ENCODE peak calls at places on chromosomes 13 and 19, in six cellular contexts. B, Z, O, D, J and N are unnamed samples. For H3K4me1, the result is how much of the 10 kb centered on the place peaks cover.

GRCh38 chr13:99895428-99895998 is 76.1 kb downstream of the ZIC5 start:
- DNase-seq in B (no peak), Z (no peak), O (no peak), D (no peak), J (no peak), N (no peak)

GRCh38 chr19:15264933-15265206 is 32.6 kb upstream of the EPHX3 start:
- DNase-seq in B (no peak), Z (no peak), O (no peak), D (no peak), J (no peak), N (no peak)

GRCh38 chr19:15187026-15188007 is 13.5 kb downstream of the NOTCH3 start:
- DNase-seq in B (no peak), Z (no peak), O (no peak), D (no peak), J (no peak), N (no peak)

GRCh38 chr13:106533940-106534843 is 1.3 kb downstream of the EFNB2 start:
- DNase-seq in B (peak), Z (peak), O (no peak), D (no peak), J (no peak), N (no peak)

GRCh38 chr19:44891016-44891882 is at the start of gene TOMM40:
- DNase-seq in B (peak), Z (peak), O (peak), D (no peak), J (no peak), N (peak)

GRCh38 chr13:30341815-30342570 is 34.6 kb upstream of the KATNAL1 start:
- DNase-seq in B (peak), Z (peak), O (no peak), D (peak), J (no peak), N (no peak)

GRCh38 chr13:75566658-75567057 is 17.1 kb downstream of the UCHL3 start:
- DNase-seq in B (no peak), Z (no peak), O (no peak), D (no peak), J (no peak), N (no peak)

GRCh38 chr19:29380581-29380980 is 145.2 kb upstream of the VSTM2B start:
- DNase-seq in B (peak), Z (no peak), O (no peak), D (no peak), J (no peak), N (no peak)

GRCh38 chr13:68609671-68610070 is 1379.5 kb upstream of the PCDH9 start:
- DNase-seq in B (no peak), Z (no peak), O (no peak), D (no peak), J (no peak), N (no peak)

GRCh38 chr13:103873725-103874124 is 807.5 kb upstream of the SLC10A2 start:
- DNase-seq in B (no peak), Z (no peak), O (no peak), D (no peak), J (no peak), N (no peak)

GRCh38 chr13:102682727-102683126 is 12.1 kb downstream of the METTL21C start:
- DNase-seq in B (no peak), Z (no peak), O (no peak), D (no peak), J (no peak), N (no peak)

GRCh38 chr19:34350161-34350561 is 14.8 kb upstream of the GPI start:
- DNase-seq in B (no peak), Z (no peak), O (no peak), D (no peak), J (no peak), N (peak)

GRCh38 chr13:49859568-49859967 is 67.1 kb upstream of the KPNA3 start:
- DNase-seq in B (no peak), Z (no peak), O (no peak), D (no peak), J (no peak), N (no peak)

GRCh38 chr13:36859259-36859658 is 40.2 kb downstream of the RFXAP start:
- DNase-seq in B (no peak), Z (no peak), O (no peak), D (no peak), J (no peak), N (no peak)

GRCh38 chr19:47613165-47614146 is 4.5 kb downstream of the BICRA start:
- DNase-seq in B (no peak), Z (peak), O (no peak), D (no peak), J (no peak), N (no peak)

GRCh38 chr19:30086220-30086619 is 144.2 kb downstream of the URI1 start:
- DNase-seq in B (no peak), Z (no peak), O (no peak), D (no peak), J (no peak), N (no peak)

GRCh38 chr13:112959206-112959605 is 9.8 kb upstream of the MCF2L start:
- DNase-seq in B (no peak), Z (no peak), O (no peak), D (no peak), J (no peak), N (no peak)

GRCh38 chr19:33094504-33095067 is 13.6 kb downstream of the GPATCH1 start:
- DNase-seq in B (no peak), Z (no peak), O (no peak), D (no peak), J (no peak), N (no peak)

GRCh38 chr13:103104340-103104739 is 38.1 kb upstream of the SLC10A2 start:
- DNase-seq in B (no peak), Z (no peak), O (no peak), D (no peak), J (no peak), N (no peak)

GRCh38 chr13:97493471-97493870 is 59.5 kb downstream of the RAP2A start:
- DNase-seq in B (no peak), Z (no peak), O (no peak), D (no peak), J (no peak), N (no peak)

GRCh38 chr19:35992902-35993765 is 1.9 kb upstream of the SDHAF1 start:
- DNase-seq in B (no peak), Z (no peak), O (no peak), D (peak), J (no peak), N (no peak)

GRCh38 chr13:113275387-113275786 is 21.7 kb upstream of the LAMP1 start:
- DNase-seq in B (no peak), Z (peak), O (no peak), D (no peak), J (no peak), N (no peak)

GRCh38 chr19:10808937-10809655 is 26.9 kb downstream of the TMED1 start:
- DNase-seq in B (no peak), Z (no peak), O (no peak), D (peak), J (no peak), N (no peak)

GRCh38 chr19:22784051-22784450 is at the start of gene ZNF99:
- DNase-seq in B (no peak), Z (no peak), O (no peak), D (no peak), J (no peak), N (no peak)

GRCh38 chr19:21638776-21639175 is 128.6 kb downstream of the ZNF100 start:
- DNase-seq in B (no peak), Z (no peak), O (no peak), D (no peak), J (no peak), N (no peak)

GRCh38 chr13:107545946-107546502 is 669.3 kb downstream of the LIG4 start:
- DNase-seq in B (no peak), Z (peak), O (no peak), D (no peak), J (no peak), N (no peak)

GRCh38 chr13:23391752-23392151 is 41.8 kb downstream of the SACS start:
- DNase-seq in B (no peak), Z (no peak), O (no peak), D (no peak), J (no peak), N (no peak)

GRCh38 chr13:25330541-25330940 is 29.1 kb downstream of the NUP58 start:
- DNase-seq in B (no peak), Z (no peak), O (no peak), D (no peak), J (no peak), N (no peak)

GRCh38 chr13:98407575-98407974 is 169.3 kb downstream of the STK24 start:
- DNase-seq in B (no peak), Z (no peak), O (no peak), D (no peak), J (no peak), N (no peak)

GRCh38 chr13:46577656-46578589 is 25.0 kb downstream of the LRCH1 start:
- DNase-seq in B (no peak), Z (no peak), O (no peak), D (no peak), J (no peak), N (no peak)

GRCh38 chr19:48844472-48844871 is 8.2 kb upstream of the HSD17B14 start:
- DNase-seq in B (no peak), Z (no peak), O (no peak), D (no peak), J (no peak), N (no peak)

GRCh38 chr13:85332595-85332994 is 466.6 kb downstream of the SLITRK6 start:
- DNase-seq in B (no peak), Z (no peak), O (no peak), D (no peak), J (no peak), N (no peak)

GRCh38 chr13:45055198-45055901 is 65.0 kb upstream of the GTF2F2 start:
- DNase-seq in B (no peak), Z (no peak), O (no peak), D (peak), J (peak), N (no peak)

GRCh38 chr13:34816118-34816517 is 126.0 kb upstream of the NBEA start:
- DNase-seq in B (no peak), Z (no peak), O (no peak), D (no peak), J (no peak), N (no peak)

GRCh38 chr13:86870388-86870966 is 800.7 kb upstream of the SLITRK5 start:
- DNase-seq in B (no peak), Z (peak), O (no peak), D (no peak), J (no peak), N (no peak)

GRCh38 chr13:30928971-30929370 is 3.5 kb upstream of the TEX26 start:
- DNase-seq in B (no peak), Z (no peak), O (no peak), D (no peak), J (no peak), N (no peak)

GRCh38 chr19:55459551-55459949 is 1.9 kb downstream of the ISOC2 start:
- DNase-seq in B (no peak), Z (no peak), O (no peak), D (no peak), J (no peak), N (no peak)

GRCh38 chr13:109767023-109767422 is 19.4 kb downstream of the IRS2 start:
- DNase-seq in B (no peak), Z (no peak), O (no peak), D (no peak), J (no peak), N (no peak)
- H3K4me1 ChIP-seq in B (under half), Z (under half), O (under half), D (under half), J (under half), N (under half)

GRCh38 chr19:13839193-13839937 is 37.6 kb upstream of the NANOS3 start:
- DNase-seq in B (peak), Z (peak), O (no peak), D (no peak), J (peak), N (peak)
- H3K4me1 ChIP-seq in B (half or more), Z (under half), O (half or more), D (under half), J (half or more), N (half or more)

GRCh38 chr13:79306650-79307049 is 99.4 kb downstream of the RBM26 start:
- DNase-seq in B (no peak), Z (no peak), O (no peak), D (no peak), J (no peak), N (no peak)
- H3K4me1 ChIP-seq in B (under half), Z (under half), O (under half), D (under half), J (under half), N (under half)

GRCh38 chr19:18501351-18501750 is 20.5 kb downstream of the ELL start:
- DNase-seq in B (no peak), Z (no peak), O (no peak), D (no peak), J (no peak), N (no peak)

GRCh38 chr19:18501832-18502231 is 20.0 kb downstream of the ELL start:
- DNase-seq in B (peak), Z (no peak), O (no peak), D (no peak), J (no peak), N (no peak)

GRCh38 chr19:18502633-18503294 is 19.1 kb downstream of the ELL start:
- DNase-seq in B (peak), Z (no peak), O (no peak), D (no peak), J (no peak), N (no peak)

GRCh38 chr19:18503337-18503970 is 18.4 kb downstream of the ELL start:
- DNase-seq in B (no peak), Z (no peak), O (no peak), D (no peak), J (no peak), N (no peak)

DNA sequence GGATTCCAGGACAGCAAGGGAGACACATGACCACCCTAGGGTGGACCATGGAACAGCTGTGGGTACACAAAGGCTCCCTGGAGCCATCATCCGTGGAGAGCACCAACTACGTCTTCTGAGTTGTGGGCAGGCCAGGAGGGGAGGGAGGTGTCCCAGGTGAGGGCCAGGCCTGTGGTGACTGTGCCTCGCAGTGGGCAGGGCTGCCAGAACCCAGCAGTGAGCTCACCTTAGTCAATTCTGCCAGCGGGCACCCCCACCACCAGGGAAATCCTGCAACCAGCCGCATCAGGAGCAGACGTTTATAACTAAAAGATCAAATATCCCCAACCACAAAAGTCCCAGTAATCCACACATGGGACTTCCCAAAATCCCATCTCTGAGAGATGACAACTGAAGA is 19.6 kb downstream of the ELL start:
- DNase-seq in B (no peak), Z (no peak), O (no peak), D (no peak), J (no peak), N (no peak)
- H3K4me1 ChIP-seq in B (half or more), Z (under half), O (half or more), D (under half), J (under half), N (half or more)

GRCh38 chr19:1037553-1038115 is 2.3 kb upstream of the ABCA7 start:
- DNase-seq in B (no peak), Z (no peak), O (no peak), D (no peak), J (no peak), N (no peak)
- H3K4me1 ChIP-seq in B (under half), Z (under half), O (half or more), D (under half), J (under half), N (half or more)

DNA sequence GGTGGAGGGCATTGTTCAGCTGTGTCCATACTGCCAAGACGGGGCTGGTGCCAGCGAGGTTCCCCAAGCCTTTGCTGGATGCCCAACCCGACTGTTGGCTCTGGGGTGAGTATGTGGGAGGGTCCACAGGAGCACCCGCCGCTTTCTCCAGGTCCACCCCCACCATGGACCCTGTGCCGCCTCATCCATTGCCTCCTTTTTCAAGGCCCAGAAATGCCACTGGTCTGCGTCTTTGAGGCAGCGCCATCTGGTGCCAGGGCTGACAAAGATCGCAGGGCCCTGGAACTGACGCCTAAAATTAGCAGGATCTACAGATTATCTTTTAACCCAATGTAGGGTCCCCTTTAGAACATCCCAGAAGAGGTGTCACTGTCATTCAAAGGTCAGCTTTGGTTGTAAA is 34.6 kb downstream of the NFIX start:
- DNase-seq in B (no peak), Z (no peak), O (no peak), D (no peak), J (no peak), N (no peak)
- H3K4me1 ChIP-seq in B (half or more), Z (under half), O (half or more), D (half or more), J (under half), N (under half)

GRCh38 chr19:40800339-40800996 is 1.5 kb downstream of the EGLN2 start:
- DNase-seq in B (no peak), Z (no peak), O (no peak), D (no peak), J (no peak), N (no peak)
- H3K4me1 ChIP-seq in B (half or more), Z (under half), O (half or more), D (under half), J (half or more), N (half or more)